ENCODE peak calls at places on chromosomes 6 and 20, in ten cellular contexts. One of them, this sample, is unnamed. For H3K9me3, the result is how much of the 10 kb centered on the place peaks cover.

GRCh38 chr6:6736753-6737654 is 148.5 kb downstream of the LY86 start:
- DNase-seq in endothelial cell of umbilical vein: peak
- DNase-seq in K562: peak
- DNase-seq in sigmoid colon: peak
- DNase-seq in tibial nerve: peak
- DNase-seq in heart left ventricle: peak
- DNase-seq in stomach: peak
- DNase-seq in uterus: peak
- DNase-seq in body of pancreas: no peak
- DNase-seq in spleen: no peak
- DNase-seq in this sample: peak

GRCh38 chr6:4125933-4126864 is 9.2 kb downstream of the ECI2 start:
- DNase-seq in heart left ventricle: no peak
- DNase-seq in endothelial cell of umbilical vein: peak
- DNase-seq in body of pancreas: no peak
- DNase-seq in uterus: peak
- DNase-seq in sigmoid colon: no peak
- DNase-seq in spleen: no peak
- DNase-seq in stomach: no peak
- DNase-seq in tibial nerve: no peak
- DNase-seq in K562: peak
- DNase-seq in this sample: no peak

GRCh38 chr6:14128017-14128416 is 10.4 kb downstream of the CD83 start:
- DNase-seq in tibial nerve: no peak
- DNase-seq in endothelial cell of umbilical vein: no peak
- DNase-seq in spleen: no peak
- DNase-seq in K562: no peak
- DNase-seq in sigmoid colon: no peak
- DNase-seq in heart left ventricle: no peak
- DNase-seq in stomach: no peak
- DNase-seq in uterus: no peak
- DNase-seq in body of pancreas: no peak
- DNase-seq in this sample: no peak

GRCh38 chr6:162239330-162239729 is 488.2 kb downstream of the PRKN start:
- DNase-seq in spleen: no peak
- DNase-seq in endothelial cell of umbilical vein: no peak
- DNase-seq in stomach: no peak
- DNase-seq in body of pancreas: no peak
- DNase-seq in tibial nerve: no peak
- DNase-seq in sigmoid colon: no peak
- DNase-seq in uterus: no peak
- DNase-seq in K562: no peak
- DNase-seq in heart left ventricle: no peak
- DNase-seq in this sample: no peak

GRCh38 chr6:43113431-43114260 is 37.5 kb downstream of the PTK7 start:
- DNase-seq in stomach: no peak
- DNase-seq in sigmoid colon: no peak
- DNase-seq in tibial nerve: no peak
- DNase-seq in body of pancreas: no peak
- DNase-seq in spleen: peak
- DNase-seq in endothelial cell of umbilical vein: no peak
- DNase-seq in heart left ventricle: no peak
- DNase-seq in uterus: peak
- DNase-seq in K562: peak
- DNase-seq in this sample: no peak

GRCh38 chr20:21397341-21398108 is at the start of gene NKX2-4:
- DNase-seq in uterus: no peak
- DNase-seq in stomach: no peak
- DNase-seq in tibial nerve: no peak
- DNase-seq in endothelial cell of umbilical vein: no peak
- DNase-seq in body of pancreas: no peak
- DNase-seq in heart left ventricle: no peak
- DNase-seq in K562: no peak
- DNase-seq in spleen: no peak
- DNase-seq in sigmoid colon: no peak
- DNase-seq in this sample: peak

GRCh38 chr6:33799714-33800113 is 4.1 kb downstream of the MLN start:
- DNase-seq in uterus: no peak
- DNase-seq in body of pancreas: no peak
- DNase-seq in tibial nerve: no peak
- DNase-seq in stomach: no peak
- DNase-seq in endothelial cell of umbilical vein: no peak
- DNase-seq in K562: no peak
- DNase-seq in heart left ventricle: no peak
- DNase-seq in spleen: no peak
- DNase-seq in sigmoid colon: no peak
- DNase-seq in this sample: peak

GRCh38 chr6:105993769-105994521 is 92.2 kb upstream of the PRDM1 start:
- DNase-seq in endothelial cell of umbilical vein: peak
- DNase-seq in spleen: peak
- DNase-seq in heart left ventricle: peak
- DNase-seq in K562: no peak
- DNase-seq in stomach: no peak
- DNase-seq in body of pancreas: peak
- DNase-seq in uterus: peak
- DNase-seq in sigmoid colon: no peak
- DNase-seq in tibial nerve: no peak
- DNase-seq in this sample: peak

GRCh38 chr6:19368511-19368910 is 468.7 kb upstream of the ID4 start:
- DNase-seq in spleen: no peak
- DNase-seq in endothelial cell of umbilical vein: no peak
- DNase-seq in sigmoid colon: no peak
- DNase-seq in K562: no peak
- DNase-seq in uterus: no peak
- DNase-seq in stomach: no peak
- DNase-seq in tibial nerve: no peak
- DNase-seq in body of pancreas: no peak
- DNase-seq in heart left ventricle: no peak
- DNase-seq in this sample: no peak
- H3K9me3 ChIP-seq in spleen: under half
- H3K9me3 ChIP-seq in endothelial cell of umbilical vein: under half
- H3K9me3 ChIP-seq in sigmoid colon: under half
- H3K9me3 ChIP-seq in K562: under half
- H3K9me3 ChIP-seq in uterus: under half
- H3K9me3 ChIP-seq in stomach: under half
- H3K9me3 ChIP-seq in tibial nerve: under half
- H3K9me3 ChIP-seq in body of pancreas: under half
- H3K9me3 ChIP-seq in heart left ventricle: under half
- H3K9me3 ChIP-seq in this sample: under half

DNA sequence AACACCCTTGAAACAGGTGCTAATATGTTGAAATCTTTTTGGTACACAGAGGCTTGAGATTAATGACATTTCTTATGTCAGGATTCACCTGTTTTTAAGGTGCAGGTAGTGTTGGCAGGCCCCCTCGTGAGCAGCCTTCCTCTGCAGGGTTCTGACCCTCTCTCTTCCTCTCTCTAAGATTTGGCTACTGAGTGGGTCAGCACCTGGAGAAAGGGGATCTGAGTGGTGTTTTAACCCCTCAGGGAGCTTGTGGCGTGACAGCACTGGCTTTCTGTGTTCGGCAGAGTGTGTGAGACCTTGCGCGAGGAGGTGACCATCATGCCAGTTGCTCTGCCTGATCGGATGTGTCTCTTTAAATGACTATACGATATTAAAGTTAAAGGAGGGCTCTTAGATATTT is 37.1 kb downstream of the HIVEP1 start:
- DNase-seq in body of pancreas: no peak
- DNase-seq in sigmoid colon: no peak
- DNase-seq in K562: no peak
- DNase-seq in tibial nerve: no peak
- DNase-seq in endothelial cell of umbilical vein: no peak
- DNase-seq in stomach: no peak
- DNase-seq in heart left ventricle: no peak
- DNase-seq in spleen: no peak
- DNase-seq in uterus: no peak
- DNase-seq in this sample: no peak
- TF ChIP-seq POLR2A in body of pancreas: no peak
- TF ChIP-seq POLR2A in sigmoid colon: no peak
- TF ChIP-seq POLR2A in K562: no peak
- TF ChIP-seq POLR2A in tibial nerve: no peak
- TF ChIP-seq POLR2A in endothelial cell of umbilical vein: no peak
- TF ChIP-seq POLR2A in stomach: no peak
- TF ChIP-seq POLR2A in heart left ventricle: no peak
- TF ChIP-seq POLR2A in spleen: no peak
- TF ChIP-seq POLR2A in uterus: no peak
- TF ChIP-seq POLR2A in this sample: no peak

DNA sequence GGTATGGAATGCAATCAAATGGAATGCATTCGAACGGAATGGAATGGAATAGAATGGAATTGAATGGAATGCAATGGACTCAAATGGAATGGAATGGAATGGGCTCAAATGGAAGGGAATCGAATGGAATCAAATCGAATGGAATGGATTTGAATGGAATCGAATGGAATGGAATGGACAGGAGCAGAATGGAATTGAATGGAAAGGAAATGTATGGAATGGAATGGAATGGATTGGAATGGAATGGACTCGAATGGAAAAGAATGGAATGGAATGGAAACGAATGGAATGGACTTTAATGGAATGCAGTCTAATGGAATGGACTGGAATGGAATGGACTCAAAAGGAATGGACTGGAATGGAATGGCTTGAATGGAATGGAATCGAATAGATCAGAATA is 18.3 kb upstream of the DEFB115 start:
- DNase-seq in K562: no peak
- DNase-seq in sigmoid colon: no peak
- DNase-seq in body of pancreas: no peak
- DNase-seq in endothelial cell of umbilical vein: no peak
- DNase-seq in spleen: no peak
- DNase-seq in tibial nerve: no peak
- DNase-seq in uterus: no peak
- DNase-seq in stomach: no peak
- DNase-seq in heart left ventricle: no peak
- DNase-seq in this sample: no peak
- H3K9me3 ChIP-seq in K562: under half
- H3K9me3 ChIP-seq in sigmoid colon: under half
- H3K9me3 ChIP-seq in body of pancreas: under half
- H3K9me3 ChIP-seq in endothelial cell of umbilical vein: half or more
- H3K9me3 ChIP-seq in spleen: half or more
- H3K9me3 ChIP-seq in tibial nerve: half or more
- H3K9me3 ChIP-seq in uterus: under half
- H3K9me3 ChIP-seq in stomach: under half
- H3K9me3 ChIP-seq in heart left ventricle: under half
- H3K9me3 ChIP-seq in this sample: under half

GRCh38 chr20:58997141-58997770 is 9.8 kb downstream of the CTSZ start:
- DNase-seq in K562: no peak
- DNase-seq in sigmoid colon: no peak
- DNase-seq in stomach: no peak
- DNase-seq in body of pancreas: no peak
- DNase-seq in spleen: no peak
- DNase-seq in heart left ventricle: no peak
- DNase-seq in tibial nerve: no peak
- DNase-seq in uterus: no peak
- DNase-seq in endothelial cell of umbilical vein: no peak
- DNase-seq in this sample: no peak
- TF ChIP-seq POLR2A in K562: peak
- TF ChIP-seq POLR2A in sigmoid colon: no peak
- TF ChIP-seq POLR2A in stomach: no peak
- TF ChIP-seq POLR2A in body of pancreas: no peak
- TF ChIP-seq POLR2A in spleen: no peak
- TF ChIP-seq POLR2A in heart left ventricle: no peak
- TF ChIP-seq POLR2A in tibial nerve: no peak
- TF ChIP-seq POLR2A in uterus: no peak
- TF ChIP-seq POLR2A in endothelial cell of umbilical vein: no peak
- TF ChIP-seq POLR2A in this sample: no peak

DNA sequence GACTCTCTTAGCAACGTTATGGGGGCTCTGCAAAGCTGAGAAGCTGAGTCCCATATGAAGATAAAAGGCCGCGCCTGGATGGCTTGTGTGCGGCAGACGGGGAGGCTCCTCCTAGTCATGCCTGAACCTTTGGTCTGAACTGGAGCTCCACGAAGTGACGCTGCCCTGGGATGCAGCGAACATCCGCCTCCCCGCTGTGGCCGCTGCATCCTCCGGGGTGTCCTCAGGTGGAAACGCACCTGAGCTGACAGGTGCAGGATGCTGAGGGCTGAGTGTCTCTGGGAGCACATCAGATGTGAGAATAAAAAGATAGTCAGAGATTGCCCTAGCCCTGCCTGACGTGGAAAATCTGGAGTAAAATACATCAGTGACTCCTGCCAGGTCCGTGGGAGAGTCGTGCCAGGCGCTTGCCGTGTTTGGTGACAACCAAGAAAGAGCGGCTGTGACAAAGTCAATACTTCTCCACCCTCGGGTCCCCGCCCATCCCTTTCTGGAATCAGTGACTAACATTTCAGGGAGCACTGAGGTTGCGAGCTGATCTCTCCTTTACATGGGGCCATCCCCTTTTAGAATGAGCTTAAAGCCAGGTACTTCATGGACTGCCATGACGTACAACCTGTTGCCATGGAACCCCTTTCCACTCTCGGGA is 162.8 kb upstream of the AFDN start:
- DNase-seq in tibial nerve: no peak
- DNase-seq in heart left ventricle: no peak
- DNase-seq in K562: no peak
- DNase-seq in endothelial cell of umbilical vein: no peak
- DNase-seq in body of pancreas: no peak
- DNase-seq in stomach: peak
- DNase-seq in sigmoid colon: no peak
- DNase-seq in spleen: peak
- DNase-seq in uterus: no peak
- DNase-seq in this sample: no peak
- H3K9me3 ChIP-seq in tibial nerve: under half
- H3K9me3 ChIP-seq in heart left ventricle: under half
- H3K9me3 ChIP-seq in K562: under half
- H3K9me3 ChIP-seq in endothelial cell of umbilical vein: under half
- H3K9me3 ChIP-seq in body of pancreas: under half
- H3K9me3 ChIP-seq in stomach: under half
- H3K9me3 ChIP-seq in sigmoid colon: under half
- H3K9me3 ChIP-seq in spleen: under half
- H3K9me3 ChIP-seq in uterus: under half
- H3K9me3 ChIP-seq in this sample: under half

GRCh38 chr20:63015665-63016361 is 9.0 kb upstream of the BHLHE23 start:
- DNase-seq in stomach: no peak
- DNase-seq in uterus: no peak
- DNase-seq in sigmoid colon: no peak
- DNase-seq in spleen: peak
- DNase-seq in K562: no peak
- DNase-seq in heart left ventricle: no peak
- DNase-seq in body of pancreas: no peak
- DNase-seq in tibial nerve: no peak
- DNase-seq in endothelial cell of umbilical vein: no peak
- DNase-seq in this sample: no peak
- TF ChIP-seq POLR2A in stomach: no peak
- TF ChIP-seq POLR2A in uterus: no peak
- TF ChIP-seq POLR2A in sigmoid colon: no peak
- TF ChIP-seq POLR2A in spleen: no peak
- TF ChIP-seq POLR2A in K562: no peak
- TF ChIP-seq POLR2A in heart left ventricle: no peak
- TF ChIP-seq POLR2A in body of pancreas: no peak
- TF ChIP-seq POLR2A in tibial nerve: no peak
- TF ChIP-seq POLR2A in endothelial cell of umbilical vein: no peak
- TF ChIP-seq POLR2A in this sample: no peak

GRCh38 chr6:116136933-116137340 is 11.0 kb upstream of the COL10A1 start:
- DNase-seq in tibial nerve: no peak
- DNase-seq in uterus: no peak
- DNase-seq in body of pancreas: no peak
- DNase-seq in spleen: no peak
- DNase-seq in heart left ventricle: no peak
- DNase-seq in sigmoid colon: no peak
- DNase-seq in K562: no peak
- DNase-seq in stomach: no peak
- DNase-seq in endothelial cell of umbilical vein: no peak
- DNase-seq in this sample: no peak
- H3K9me3 ChIP-seq in tibial nerve: under half
- H3K9me3 ChIP-seq in uterus: under half
- H3K9me3 ChIP-seq in body of pancreas: under half
- H3K9me3 ChIP-seq in spleen: under half
- H3K9me3 ChIP-seq in heart left ventricle: under half
- H3K9me3 ChIP-seq in sigmoid colon: under half
- H3K9me3 ChIP-seq in K562: under half
- H3K9me3 ChIP-seq in stomach: under half
- H3K9me3 ChIP-seq in endothelial cell of umbilical vein: under half
- H3K9me3 ChIP-seq in this sample: under half

This sample was measured in testis.